ENCODE peak calls at places on chromosomes 5 and 9, in six cellular contexts. E is skeletal muscle cell; S is T-helper 17 cell; T is stimulated activated CD8-positive, alpha-beta memory T cell treated with anti-CD3 and anti-CD28 coated beads, Interleukin-15, amount 100 ng/mL, for 4 hours; Z is iris pigment epithelial cell; V is ovary. B is an unnamed sample.

GRCh38 chr5:80781356-80781755 is 126.6 kb upstream of the DHFR start:
- DNase-seq in E (no peak), S (no peak), T (no peak), Z (peak), V (no peak), B (no peak)

GRCh38 chr5:465591-466403 is 22.8 kb downstream of the EXOC3 start:
- DNase-seq in E (no peak), S (peak), T (no peak), Z (no peak), V (no peak), B (no peak)

GRCh38 chr9:5072871-5073270 is 87.8 kb downstream of the JAK2 start:
- DNase-seq in E (no peak), S (no peak), T (no peak), Z (no peak), V (no peak), B (no peak)

GRCh38 chr9:96719538-96720315 is 58.2 kb downstream of the ZNF510 start:
- DNase-seq in E (no peak), S (no peak), T (no peak), Z (no peak), V (no peak), B (peak)

GRCh38 chr9:83701286-83701685 is 6.5 kb downstream of the UBQLN1 start:
- DNase-seq in E (no peak), S (no peak), T (no peak), Z (no peak), V (no peak), B (no peak)

GRCh38 chr9:133991964-133992779 is at the start of gene VAV2:
- DNase-seq in E (no peak), S (peak), T (no peak), Z (peak), V (peak), B (peak)

GRCh38 chr5:66436721-66437120 is 159.5 kb upstream of the MAST4 start:
- DNase-seq in E (no peak), S (no peak), T (no peak), Z (no peak), V (no peak), B (peak)

GRCh38 chr9:6134661-6135177 is 80.9 kb upstream of the IL33 start:
- DNase-seq in E (no peak), S (no peak), T (no peak), Z (no peak), V (no peak), B (no peak)

GRCh38 chr9:98479967-98480847 is 224.8 kb upstream of the TBC1D2 start:
- DNase-seq in E (no peak), S (no peak), T (no peak), Z (peak), V (no peak), B (no peak)

GRCh38 chr5:149697001-149697400 is 33.1 kb upstream of the PPARGC1B start:
- DNase-seq in E (no peak), S (no peak), T (no peak), Z (peak), V (no peak), B (no peak)

GRCh38 chr5:1196562-1196961 is 4.8 kb upstream of the SLC6A19 start:
- DNase-seq in E (no peak), S (no peak), T (no peak), Z (no peak), V (no peak), B (no peak)

GRCh38 chr9:7094052-7094451 is 336.3 kb downstream of the KDM4C start:
- DNase-seq in E (no peak), S (no peak), T (no peak), Z (peak), V (no peak), B (peak)

GRCh38 chr9:87711857-87712800 is 13.8 kb upstream of the CTSL start:
- DNase-seq in E (peak), S (no peak), T (no peak), Z (peak), V (no peak), B (peak)

GRCh38 chr9:68584110-68585033 is 43.7 kb upstream of the TMEM252 start:
- DNase-seq in E (peak), S (peak), T (peak), Z (peak), V (peak), B (peak)

GRCh38 chr5:141882594-141883183 is 4.5 kb upstream of the PCDH1 start:
- DNase-seq in E (no peak), S (no peak), T (no peak), Z (no peak), V (no peak), B (peak)

GRCh38 chr9:14322211-14323082 is 8.5 kb upstream of the NFIB start:
- DNase-seq in E (peak), S (peak), T (peak), Z (peak), V (peak), B (peak)

GRCh38 chr9:136525841-136526499 is 19.9 kb downstream of the NOTCH1 start:
- DNase-seq in E (no peak), S (no peak), T (no peak), Z (no peak), V (no peak), B (no peak)

GRCh38 chr5:111262153-111262552 is 38.0 kb downstream of the CAMK4 start:
- DNase-seq in E (no peak), S (no peak), T (no peak), Z (no peak), V (no peak), B (peak)

GRCh38 chr5:87069974-87070608 is 197.6 kb upstream of the RASA1 start:
- DNase-seq in E (peak), S (no peak), T (no peak), Z (peak), V (no peak), B (peak)

GRCh38 chr5:7325975-7326911 is 69.7 kb upstream of the ADCY2 start:
- DNase-seq in E (no peak), S (no peak), T (no peak), Z (no peak), V (no peak), B (no peak)

GRCh38 chr9:37512439-37512838 is 26.7 kb downstream of the POLR1E start:
- DNase-seq in E (no peak), S (no peak), T (no peak), Z (no peak), V (no peak), B (no peak)

GRCh38 chr5:138905541-138905940 is 30.4 kb upstream of the LRRTM2 start:
- DNase-seq in E (no peak), S (no peak), T (no peak), Z (peak), V (no peak), B (no peak)

GRCh38 chr9:109118802-109119438 is 827 bp downstream of the TMEM245 start:
- DNase-seq in E (no peak), S (no peak), T (no peak), Z (peak), V (peak), B (peak)

GRCh38 chr5:115351356-115352195 is 55.1 kb upstream of the CCDC112 start:
- DNase-seq in E (no peak), S (no peak), T (no peak), Z (peak), V (no peak), B (no peak)

GRCh38 chr9:111891910-111892499 is 4.6 kb upstream of the UGCG start:
- DNase-seq in E (no peak), S (no peak), T (no peak), Z (no peak), V (no peak), B (no peak)

GRCh38 chr9:80797427-80797825 is 891.9 kb downstream of the TLE1 start:
- DNase-seq in E (no peak), S (no peak), T (no peak), Z (no peak), V (no peak), B (no peak)

GRCh38 chr9:27377147-27377807 is 80.3 kb upstream of the EQTN start:
- DNase-seq in E (no peak), S (no peak), T (no peak), Z (no peak), V (no peak), B (no peak)

GRCh38 chr9:35856206-35856605 is 14.0 kb downstream of the OR13J1 start:
- DNase-seq in E (no peak), S (no peak), T (no peak), Z (no peak), V (no peak), B (no peak)

GRCh38 chr5:142795246-142795645 is 25.1 kb downstream of the ARHGAP26 start:
- DNase-seq in E (no peak), S (no peak), T (no peak), Z (no peak), V (no peak), B (no peak)

GRCh38 chr5:72637058-72637457 is 129.8 kb upstream of the ZNF366 start:
- DNase-seq in E (no peak), S (no peak), T (no peak), Z (no peak), V (no peak), B (no peak)

GRCh38 chr5:164191240-164191639 is 685.8 kb downstream of the MAT2B start:
- DNase-seq in E (peak), S (no peak), T (no peak), Z (peak), V (no peak), B (no peak)

GRCh38 chr5:57171818-57172465 is 1.9 kb upstream of the GPBP1 start:
- DNase-seq in E (no peak), S (no peak), T (peak), Z (peak), V (no peak), B (no peak)